ENCODE peak calls at places on chromosomes 13 and 19, in four cellular contexts. One of them, this sample, is unnamed.

GRCh38 chr19:36093687-36094086 is 17.3 kb upstream of the OVOL3 start:
- DNase-seq in IMR-90: no peak
- DNase-seq in CD8-positive, alpha-beta T cell: no peak
- DNase-seq in psoas muscle: no peak
- DNase-seq in this sample: no peak

GRCh38 chr13:106587787-106588186 is 19.9 kb upstream of the ARGLU1 start:
- DNase-seq in IMR-90: no peak
- DNase-seq in CD8-positive, alpha-beta T cell: no peak
- DNase-seq in psoas muscle: no peak
- DNase-seq in this sample: no peak

GRCh38 chr13:82678052-82678451 is 1204.2 kb downstream of the SLITRK1 start:
- DNase-seq in IMR-90: no peak
- DNase-seq in CD8-positive, alpha-beta T cell: no peak
- DNase-seq in psoas muscle: no peak
- DNase-seq in this sample: no peak

GRCh38 chr19:29454109-29454508 is 71.7 kb upstream of the VSTM2B start:
- DNase-seq in IMR-90: no peak
- DNase-seq in CD8-positive, alpha-beta T cell: no peak
- DNase-seq in psoas muscle: no peak
- DNase-seq in this sample: no peak

GRCh38 chr19:2051771-2052704 is 994 bp upstream of the MKNK2 start:
- DNase-seq in IMR-90: no peak
- DNase-seq in CD8-positive, alpha-beta T cell: no peak
- DNase-seq in psoas muscle: peak
- DNase-seq in this sample: peak

GRCh38 chr19:46629546-46630025 is 4.7 kb upstream of the PTGIR start:
- DNase-seq in IMR-90: no peak
- DNase-seq in CD8-positive, alpha-beta T cell: no peak
- DNase-seq in psoas muscle: no peak
- DNase-seq in this sample: no peak

GRCh38 chr19:1252221-1252817 is 3.9 kb downstream of the MIDN start:
- DNase-seq in IMR-90: peak
- DNase-seq in CD8-positive, alpha-beta T cell: no peak
- DNase-seq in psoas muscle: peak
- DNase-seq in this sample: no peak

GRCh38 chr13:85536706-85537105 is 262.5 kb downstream of the SLITRK6 start:
- DNase-seq in IMR-90: peak
- DNase-seq in CD8-positive, alpha-beta T cell: no peak
- DNase-seq in psoas muscle: no peak
- DNase-seq in this sample: no peak

GRCh38 chr13:111261326-111261725 is 59.1 kb upstream of the TEX29 start:
- DNase-seq in IMR-90: no peak
- DNase-seq in CD8-positive, alpha-beta T cell: no peak
- DNase-seq in psoas muscle: no peak
- DNase-seq in this sample: no peak

GRCh38 chr19:3556978-3557460 is 367 bp downstream of the MFSD12 start:
- DNase-seq in IMR-90: peak
- DNase-seq in CD8-positive, alpha-beta T cell: no peak
- DNase-seq in psoas muscle: peak
- DNase-seq in this sample: no peak

GRCh38 chr19:16076958-16077611 is 790 bp downstream of the TPM4 start:
- DNase-seq in IMR-90: no peak
- DNase-seq in CD8-positive, alpha-beta T cell: no peak
- DNase-seq in psoas muscle: peak
- DNase-seq in this sample: peak

GRCh38 chr13:102830646-102831045 is 15.2 kb upstream of the ERCC5 start:
- DNase-seq in IMR-90: no peak
- DNase-seq in CD8-positive, alpha-beta T cell: no peak
- DNase-seq in psoas muscle: no peak
- DNase-seq in this sample: no peak

GRCh38 chr19:49114630-49115363 is 627 bp downstream of the LIN7B start:
- DNase-seq in IMR-90: peak
- DNase-seq in CD8-positive, alpha-beta T cell: peak
- DNase-seq in psoas muscle: peak
- DNase-seq in this sample: peak

GRCh38 chr19:11168568-11168967 is 13.0 kb upstream of the SPC24 start:
- DNase-seq in IMR-90: peak
- DNase-seq in CD8-positive, alpha-beta T cell: no peak
- DNase-seq in psoas muscle: no peak
- DNase-seq in this sample: no peak

GRCh38 chr19:54364775-54365257 is at the start of gene LAIR1:
- DNase-seq in IMR-90: no peak
- DNase-seq in CD8-positive, alpha-beta T cell: no peak
- DNase-seq in psoas muscle: peak
- DNase-seq in this sample: peak

GRCh38 chr19:5080030-5080644 is 111.2 kb downstream of the KDM4B start:
- DNase-seq in IMR-90: no peak
- DNase-seq in CD8-positive, alpha-beta T cell: no peak
- DNase-seq in psoas muscle: peak
- DNase-seq in this sample: no peak

GRCh38 chr13:73913043-73913740 is 221.0 kb downstream of the KLF12 start:
- DNase-seq in IMR-90: peak
- DNase-seq in CD8-positive, alpha-beta T cell: no peak
- DNase-seq in psoas muscle: no peak
- DNase-seq in this sample: no peak

GRCh38 chr19:48613852-48614435 is 932 bp downstream of the FAM83E start:
- DNase-seq in IMR-90: no peak
- DNase-seq in CD8-positive, alpha-beta T cell: no peak
- DNase-seq in psoas muscle: no peak
- DNase-seq in this sample: no peak

GRCh38 chr13:72565893-72566292 is 161.5 kb downstream of the MZT1 start:
- DNase-seq in IMR-90: peak
- DNase-seq in CD8-positive, alpha-beta T cell: no peak
- DNase-seq in psoas muscle: no peak
- DNase-seq in this sample: no peak

GRCh38 chr19:15671891-15672579 is 852 bp upstream of the CYP4F12 start:
- DNase-seq in IMR-90: no peak
- DNase-seq in CD8-positive, alpha-beta T cell: no peak
- DNase-seq in psoas muscle: no peak
- DNase-seq in this sample: no peak

GRCh38 chr13:24693862-24694471 is 13.8 kb downstream of the ATP12A start:
- DNase-seq in IMR-90: peak
- DNase-seq in CD8-positive, alpha-beta T cell: no peak
- DNase-seq in psoas muscle: peak
- DNase-seq in this sample: no peak

GRCh38 chr19:30959011-30959410 is 390.2 kb downstream of the TSHZ3 start:
- DNase-seq in IMR-90: no peak
- DNase-seq in CD8-positive, alpha-beta T cell: no peak
- DNase-seq in psoas muscle: no peak
- DNase-seq in this sample: no peak

GRCh38 chr19:19115954-19116353 is 22.3 kb downstream of the TMEM161A start:
- DNase-seq in IMR-90: no peak
- DNase-seq in CD8-positive, alpha-beta T cell: peak
- DNase-seq in psoas muscle: peak
- DNase-seq in this sample: no peak

GRCh38 chr13:49044849-49045248 is 69.1 kb downstream of the FNDC3A start:
- DNase-seq in IMR-90: no peak
- DNase-seq in CD8-positive, alpha-beta T cell: no peak
- DNase-seq in psoas muscle: no peak
- DNase-seq in this sample: no peak
- H3K27ac ChIP-seq in IMR-90: no peak
- H3K27ac ChIP-seq in CD8-positive, alpha-beta T cell: no peak
- H3K27ac ChIP-seq in psoas muscle: no peak
- H3K27ac ChIP-seq in this sample: no peak

GRCh38 chr13:51542358-51542972 is 41.8 kb upstream of the WDFY2 start:
- DNase-seq in IMR-90: peak
- DNase-seq in CD8-positive, alpha-beta T cell: no peak
- DNase-seq in psoas muscle: no peak
- DNase-seq in this sample: no peak
- H3K27ac ChIP-seq in IMR-90: no peak
- H3K27ac ChIP-seq in CD8-positive, alpha-beta T cell: no peak
- H3K27ac ChIP-seq in psoas muscle: no peak
- H3K27ac ChIP-seq in this sample: peak

GRCh38 chr19:38837656-38838121 is 6.1 kb upstream of the ECH1 start:
- DNase-seq in IMR-90: peak
- DNase-seq in CD8-positive, alpha-beta T cell: no peak
- DNase-seq in psoas muscle: peak
- DNase-seq in this sample: no peak
- H3K27ac ChIP-seq in IMR-90: no peak
- H3K27ac ChIP-seq in CD8-positive, alpha-beta T cell: no peak
- H3K27ac ChIP-seq in psoas muscle: peak
- H3K27ac ChIP-seq in this sample: no peak

GRCh38 chr19:33280351-33280921 is 21.9 kb downstream of the CEBPA start:
- DNase-seq in IMR-90: no peak
- DNase-seq in CD8-positive, alpha-beta T cell: no peak
- DNase-seq in psoas muscle: no peak
- DNase-seq in this sample: no peak
- H3K27ac ChIP-seq in IMR-90: no peak
- H3K27ac ChIP-seq in CD8-positive, alpha-beta T cell: no peak
- H3K27ac ChIP-seq in psoas muscle: no peak
- H3K27ac ChIP-seq in this sample: no peak